ENCODE peak calls at places on chromosomes 1 and 21, in four cellular contexts. E is H1, K is SK-N-SH, L is GM12878. P is an unnamed sample.

GRCh38 chr1:41498809-41499208 is 14.3 kb upstream of the EDN2 start:
- DNase-seq in L (no peak), K (no peak), E (no peak), P (no peak)

GRCh38 chr1:156901966-156902922 is 8.7 kb downstream of the PEAR1 start:
- DNase-seq in L (no peak), E (no peak), K (no peak), P (no peak)

GRCh38 chr1:218705911-218706893 is 361.1 kb downstream of the TGFB2 start:
- DNase-seq in L (no peak), E (no peak), K (no peak), P (no peak)

GRCh38 chr1:223721658-223722606 is 9.6 kb downstream of the CAPN2 start:
- DNase-seq in E (no peak), L (no peak), K (no peak), P (no peak)

GRCh38 chr1:47023268-47024137 is at the start of gene CYP4X1:
- DNase-seq in K (peak; percentile 11), L (no peak), E (peak; percentile 15), P (no peak)

GRCh38 chr1:114828251-114828650 is 26.4 kb upstream of the SYCP1 start:
- DNase-seq in K (no peak), L (no peak), E (no peak), P (no peak)

GRCh38 chr1:8602471-8603219 is 214.8 kb downstream of the RERE start:
- DNase-seq in E (no peak), L (no peak), K (no peak), P (no peak)

GRCh38 chr1:235946570-235946981 is 79.9 kb upstream of the LYST start:
- DNase-seq in K (no peak), L (no peak), E (no peak), P (no peak)

GRCh38 chr1:175599212-175599681 is 144.1 kb downstream of the TNR start:
- DNase-seq in L (no peak), K (no peak), E (no peak), P (no peak)

GRCh38 chr21:32949701-32950100 is 76.0 kb upstream of the OLIG2 start:
- DNase-seq in L (no peak), E (no peak), K (no peak), P (no peak)

GRCh38 chr1:95451054-95451453 is 217.0 kb downstream of the RWDD3 start:
- DNase-seq in K (no peak), L (no peak), E (no peak), P (no peak)

GRCh38 chr1:233304489-233305102 is 9.1 kb upstream of the PCNX2 start:
- DNase-seq in L (no peak), K (peak; percentile 29), E (no peak), P (peak; percentile 28)

GRCh38 chr1:244896550-244896949 is 32.2 kb upstream of the HNRNPU start:
- DNase-seq in L (no peak), K (no peak), E (no peak), P (no peak)

GRCh38 chr1:8652607-8653046 is 164.8 kb downstream of the RERE start:
- DNase-seq in E (no peak), L (no peak), K (no peak), P (no peak)

GRCh38 chr1:109610609-109611307 is 8.7 kb downstream of the GNAT2 start:
- DNase-seq in L (no peak), E (no peak), K (no peak), P (no peak)

GRCh38 chr21:36454706-36455105 is 25.2 kb downstream of the CLDN14 start:
- DNase-seq in L (no peak), E (no peak), K (no peak), P (no peak)

GRCh38 chr1:7497107-7497637 is 273.9 kb upstream of the VAMP3 start:
- DNase-seq in K (no peak), E (no peak), L (no peak), P (no peak)

GRCh38 chr1:29824025-29824424 is 587.7 kb downstream of the PTPRU start:
- DNase-seq in K (no peak), L (no peak), E (no peak), P (no peak)

GRCh38 chr1:42953182-42954180 is 5.2 kb downstream of the SLC2A1 start:
- DNase-seq in K (peak; percentile 40), L (no peak), E (no peak), P (no peak)

GRCh38 chr1:15937706-15938168 is 38.2 kb downstream of the ZBTB17 start:
- DNase-seq in E (no peak), L (no peak), K (no peak), P (no peak)

GRCh38 chr1:98903726-98904125 is 100.9 kb downstream of the PLPPR5 start:
- DNase-seq in E (no peak), L (no peak), K (no peak), P (no peak)

GRCh38 chr21:30340714-30341573 is 3.5 kb upstream of the KRTAP27-1 start:
- DNase-seq in L (no peak), E (no peak), K (peak; percentile 22), P (peak; percentile 48)

GRCh38 chr1:8671313-8671917 is 146.0 kb downstream of the RERE start:
- DNase-seq in L (no peak), K (peak; percentile 60), E (no peak), P (peak; percentile 72)

GRCh38 chr21:37153193-37153934 is 80.3 kb downstream of the TTC3 start:
- DNase-seq in E (no peak), K (no peak), L (no peak), P (no peak)

GRCh38 chr1:26546375-26546774 is 16.8 kb downstream of the RPS6KA1 start:
- DNase-seq in L (no peak), E (no peak), K (no peak), P (no peak)
- TF ChIP-seq JUND in L (no peak), E (no peak), K (no peak), P (no peak)

GRCh38 chr1:186213225-186213607 is 161.8 kb downstream of the TPR start:
- DNase-seq in E (no peak), K (peak; percentile 7), L (no peak), P (no peak)

GRCh38 chr1:186214816-186215215 is 160.2 kb downstream of the TPR start:
- DNase-seq in E (no peak), L (no peak), K (no peak), P (no peak)

GRCh38 chr1:186208405-186209129 is 166.5 kb downstream of the TPR start:
- DNase-seq in K (no peak), L (no peak), E (no peak), P (no peak)

GRCh38 chr1:186210258-186210657 is 164.8 kb downstream of the TPR start:
- DNase-seq in L (no peak), E (no peak), K (no peak), P (no peak)

GRCh38 chr1:186212574-186213224 is 162.4 kb downstream of the TPR start:
- DNase-seq in L (no peak), K (peak; percentile 44), E (peak; percentile 21), P (peak; percentile 86)
- TF ChIP-seq TAF1 in L (no peak), K (no peak), E (no peak), P (no peak)

DNA sequence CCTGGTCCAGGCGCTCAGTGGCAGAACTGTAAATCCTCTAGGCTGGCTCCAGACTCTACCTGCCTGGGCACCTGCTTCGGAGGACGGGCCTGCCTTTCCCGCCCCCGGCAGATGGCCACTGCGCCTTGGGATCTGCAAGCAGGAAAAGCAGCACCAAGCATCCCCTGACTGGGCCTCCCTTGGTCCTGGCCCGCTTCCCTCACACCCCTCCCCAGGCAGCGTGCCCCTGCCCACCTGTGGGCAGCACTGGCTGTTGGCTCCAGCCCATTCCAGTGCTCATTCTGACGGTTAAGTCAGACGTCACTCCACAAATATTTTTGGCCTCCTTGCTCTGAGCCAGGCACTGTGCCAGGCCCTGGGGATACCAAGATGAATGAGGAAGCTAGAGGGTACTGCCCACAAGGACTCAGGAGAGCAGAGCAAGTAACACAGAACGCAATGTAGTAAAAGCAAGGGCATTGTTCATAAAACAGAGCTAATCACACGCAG is 22.0 kb upstream of the BLACAT1 start:
- DNase-seq in L (no peak), K (no peak), E (no peak), P (no peak)
- TF ChIP-seq JUND in L (no peak), K (no peak), E (no peak), P (no peak)

GRCh38 chr1:34176830-34177613 is at the start of gene C1orf94:
- DNase-seq in K (no peak), E (no peak), L (no peak), P (no peak)

GRCh38 chr1:34178072-34178471 is 1.4 kb downstream of the C1orf94 start:
- DNase-seq in K (no peak), E (no peak), L (no peak), P (no peak)

DNA sequence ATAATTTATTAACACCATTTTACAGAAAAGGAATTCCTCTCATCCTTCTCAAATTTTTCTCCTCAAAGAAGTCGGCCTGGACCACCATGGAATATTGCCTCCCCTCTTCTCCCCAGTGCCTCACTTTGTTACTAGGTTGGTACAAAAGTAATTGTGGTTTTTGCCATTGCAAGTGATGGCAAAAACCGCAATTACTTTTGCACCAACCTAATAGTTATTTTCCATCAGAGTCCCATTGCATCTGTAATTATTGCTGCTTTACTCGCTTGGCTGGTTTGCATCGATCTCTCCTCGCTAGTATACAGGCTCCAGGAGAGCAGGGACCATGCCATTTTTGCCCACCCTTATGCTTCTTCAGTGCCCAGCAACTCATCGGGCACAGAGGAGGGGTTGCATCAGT is 970 bp upstream of the C1orf94 start:
- DNase-seq in E (no peak), L (no peak), K (no peak), P (no peak)
- TF ChIP-seq TAF1 in E (no peak), L (no peak), K (no peak), P (no peak)

GRCh38 chr1:24384251-24385090 is 29.1 kb downstream of the STPG1 start:
- DNase-seq in K (no peak), E (no peak), L (no peak), P (no peak)
- TF ChIP-seq JUND in K (no peak), E (no peak), L (no peak), P (no peak)

DNA sequence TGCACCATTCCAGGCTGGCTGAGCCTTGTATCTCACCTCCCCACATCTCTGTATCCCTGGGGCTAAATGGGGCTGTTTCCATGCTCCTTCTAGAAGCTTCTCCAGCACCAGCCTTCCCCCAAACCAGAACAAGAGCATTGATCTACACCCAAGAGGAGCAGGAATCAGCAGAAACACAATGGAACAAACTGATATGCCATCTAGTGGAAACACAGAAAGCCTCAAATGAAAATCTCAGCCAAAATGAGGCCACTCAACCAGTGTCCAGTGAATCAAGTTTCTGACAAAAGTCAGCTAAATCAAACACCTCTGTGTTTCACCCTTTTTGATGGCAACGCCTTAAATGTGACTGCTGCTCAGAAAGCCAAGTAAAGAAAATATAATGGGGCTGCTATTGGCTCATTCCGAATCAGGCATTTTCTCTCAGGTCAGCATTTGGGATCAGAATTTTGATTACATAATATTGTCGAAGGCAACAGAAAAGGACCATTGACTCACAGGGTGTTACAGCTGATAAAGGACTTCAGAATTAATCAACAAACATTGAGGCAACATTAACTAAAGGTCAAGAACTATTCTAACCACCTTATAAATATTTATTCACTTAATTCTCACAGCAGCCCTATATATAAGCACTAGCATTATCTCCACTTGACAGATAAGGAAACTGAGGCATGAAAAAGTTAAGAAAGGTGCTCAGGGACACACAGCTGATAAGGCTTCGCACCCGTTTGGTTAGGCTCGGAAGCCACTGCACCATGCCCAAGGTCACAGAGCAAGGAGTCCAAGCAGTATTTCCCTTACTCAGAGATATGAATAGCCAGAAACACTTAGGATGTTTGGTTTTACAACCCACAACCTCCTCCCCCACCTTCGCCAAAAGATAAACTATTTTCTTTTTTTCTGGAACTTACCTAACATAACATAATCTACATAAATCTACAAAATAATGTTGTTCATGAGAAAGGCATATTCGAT is 85.8 kb upstream of the KCNJ15 start:
- DNase-seq in E (no peak), L (no peak), K (no peak), P (no peak)
- TF ChIP-seq TAF1 in E (no peak), L (no peak), K (no peak), P (no peak)

GRCh38 chr1:26582836-26583460 is 53.4 kb downstream of the RPS6KA1 start:
- DNase-seq in E (no peak), L (peak; percentile 56), K (no peak), P (no peak)
- TF ChIP-seq JUND in E (no peak), L (peak; percentile 8), K (no peak), P (no peak)